ENCODE peak calls at places on chromosomes 3 and 15, in six cellular contexts. I, Q, C, D, W and X are unnamed samples.

GRCh38 chr3:194135806-194136518 is at the start of gene HES1:
- DNase-seq in D (peak), I (peak), W (peak), C (peak), Q (peak), X (peak)

GRCh38 chr15:40331637-40332036 is 8.1 kb downstream of the INAFM2 start:
- DNase-seq in Q (no peak), D (no peak), C (no peak), W (no peak), I (no peak), X (no peak)

GRCh38 chr3:179000659-179001058 is 71.0 kb downstream of the ZMAT3 start:
- DNase-seq in I (no peak), W (no peak), D (no peak), Q (no peak), C (no peak), X (no peak)

GRCh38 chr3:126180477-126181397 is at the start of gene ALDH1L1:
- DNase-seq in Q (peak), W (peak), C (peak), D (peak), I (peak), X (peak)

GRCh38 chr15:98875309-98875708 is 132.3 kb downstream of the PGPEP1L start:
- DNase-seq in W (no peak), I (no peak), C (peak), Q (no peak), D (no peak), X (no peak)

GRCh38 chr3:52090620-52091468 is 34.5 kb upstream of the DUSP7 start:
- DNase-seq in W (no peak), Q (peak), I (peak), C (no peak), D (no peak), X (peak)

GRCh38 chr15:78069052-78069414 is 8.5 kb downstream of the TBC1D2B start:
- DNase-seq in C (no peak), D (no peak), W (no peak), I (no peak), Q (no peak), X (no peak)

GRCh38 chr3:52289338-52289746 is 1.7 kb downstream of the GLYCTK start:
- DNase-seq in D (no peak), I (no peak), W (no peak), Q (no peak), C (no peak), X (no peak)

GRCh38 chr15:63291507-63291906 is 14.1 kb downstream of the APH1B start:
- DNase-seq in I (no peak), Q (no peak), C (peak), D (no peak), W (no peak), X (peak)

GRCh38 chr15:83106994-83107840 is at the start of gene TM6SF1:
- DNase-seq in D (peak), I (no peak), W (peak), C (no peak), Q (peak), X (no peak)

GRCh38 chr3:131795382-131796085 is 239.3 kb downstream of the CPNE4 start:
- DNase-seq in C (no peak), I (no peak), W (no peak), Q (peak), D (no peak), X (peak)

GRCh38 chr15:44102675-44103254 is 92.3 kb downstream of the FRMD5 start:
- DNase-seq in Q (no peak), W (no peak), D (no peak), C (peak), I (peak), X (peak)

GRCh38 chr3:169241575-169241927 is 422.0 kb downstream of the MECOM start:
- DNase-seq in D (no peak), W (no peak), I (no peak), C (peak), Q (peak), X (peak)

GRCh38 chr3:180594631-180595348 is 7.2 kb upstream of the TTC14 start:
- DNase-seq in I (peak), C (peak), Q (peak), W (no peak), D (no peak), X (peak)

GRCh38 chr3:177179281-177180067 is 17.8 kb downstream of the TBL1XR1 start:
- DNase-seq in C (no peak), W (no peak), D (no peak), Q (no peak), I (no peak), X (no peak)

GRCh38 chr3:28347374-28348285 is 891 bp upstream of the ZCWPW2 start:
- DNase-seq in I (no peak), W (no peak), C (peak), D (no peak), Q (peak), X (peak)

GRCh38 chr3:61772439-61772838 is 211.1 kb downstream of the PTPRG start:
- DNase-seq in Q (no peak), D (no peak), C (peak), I (no peak), W (no peak), X (no peak)

GRCh38 chr15:93882779-93883178 is 348.6 kb upstream of the MCTP2 start:
- DNase-seq in W (no peak), Q (peak), I (no peak), D (no peak), C (no peak), X (no peak)

GRCh38 chr3:151282921-151283320 is 4.6 kb upstream of the P2RY14 start:
- DNase-seq in C (peak), W (no peak), D (no peak), Q (peak), I (peak), X (peak)

GRCh38 chr15:90839187-90840071 is 29.0 kb upstream of the FURIN start:
- DNase-seq in C (peak), Q (peak), W (peak), D (peak), I (peak), X (no peak)
- H3K4ac ChIP-seq in C (no peak), Q (peak), W (no peak), D (peak), I (peak), X (peak)

GRCh38 chr15:90501898-90502297 is 27.8 kb upstream of the CRTC3 start:
- DNase-seq in D (no peak), W (no peak), I (no peak), Q (no peak), C (no peak), X (no peak)

GRCh38 chr15:90495067-90495466 is 34.7 kb upstream of the CRTC3 start:
- DNase-seq in Q (no peak), C (no peak), I (no peak), W (no peak), D (no peak), X (no peak)

GRCh38 chr15:90497374-90497773 is 32.3 kb upstream of the CRTC3 start:
- DNase-seq in I (no peak), Q (no peak), D (no peak), C (no peak), W (no peak), X (no peak)

GRCh38 chr15:90496791-90497190 is 32.9 kb upstream of the CRTC3 start:
- DNase-seq in W (no peak), C (peak), Q (no peak), I (no peak), D (no peak), X (peak)

DNA sequence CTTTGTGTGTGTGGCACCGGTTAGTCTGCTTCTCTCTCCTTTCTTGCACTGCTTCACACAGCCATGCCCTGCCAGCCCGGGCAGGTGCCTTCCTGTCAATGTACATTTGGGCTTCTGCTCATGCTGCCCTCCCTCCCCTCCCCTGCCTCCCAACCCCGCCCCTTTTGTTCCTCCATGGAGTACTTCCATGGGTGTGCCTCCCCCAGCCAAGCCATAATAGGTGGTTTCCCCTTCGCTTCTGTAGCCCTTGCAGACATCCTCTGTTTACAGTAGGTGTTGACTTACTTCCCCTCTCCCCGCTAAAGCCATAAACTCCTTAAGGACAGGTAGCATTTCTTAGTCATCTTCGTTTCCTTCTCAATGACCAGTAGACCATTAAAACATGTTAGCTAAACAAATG is 31.8 kb upstream of the CRTC3 start:
- DNase-seq in C (no peak), W (peak), Q (no peak), I (no peak), D (no peak), X (no peak)
- H2AK5ac ChIP-seq in C (no peak), W (no peak), Q (no peak), I (no peak), D (no peak), X (no peak)

GRCh38 chr3:149701977-149702350 is 44.1 kb upstream of the WWTR1 start:
- DNase-seq in Q (no peak), W (no peak), D (no peak), I (no peak), C (no peak), X (no peak)

GRCh38 chr3:149702691-149703426 is 45.0 kb upstream of the WWTR1 start:
- DNase-seq in W (no peak), C (peak), D (no peak), I (no peak), Q (no peak), X (peak)

GRCh38 chr3:149705416-149705815 is 46.9 kb downstream of the COMMD2 start:
- DNase-seq in D (no peak), C (no peak), I (no peak), W (no peak), Q (no peak), X (peak)

GRCh38 chr3:149701206-149701976 is 43.6 kb upstream of the WWTR1 start:
- DNase-seq in Q (no peak), D (no peak), C (no peak), I (no peak), W (no peak), X (no peak)

DNA sequence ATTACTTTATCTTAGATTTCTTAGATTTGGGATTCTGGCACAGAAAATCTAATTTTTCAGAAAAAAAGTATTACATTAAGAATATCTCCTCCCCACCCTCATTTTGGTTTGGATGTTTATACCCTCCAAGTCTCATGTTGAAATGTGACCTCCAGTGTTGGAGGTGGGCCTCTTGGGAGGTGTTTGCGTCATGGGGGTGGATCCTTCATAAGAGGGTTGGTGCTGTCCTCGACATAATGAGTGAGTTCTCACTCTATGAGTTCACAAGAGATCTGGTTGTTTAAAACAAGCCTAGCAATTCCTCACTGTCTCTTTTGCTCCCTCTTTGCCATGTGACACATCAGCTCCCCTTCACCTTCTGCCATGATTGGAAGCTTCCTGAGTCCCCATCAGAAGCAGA is 45.6 kb upstream of the WWTR1 start:
- DNase-seq in C (peak), D (no peak), W (no peak), Q (no peak), I (no peak), X (peak)
- H3K4ac ChIP-seq in C (peak), D (no peak), W (no peak), Q (no peak), I (no peak), X (no peak)

GRCh38 chr3:121750087-121750415 is 510 bp upstream of the GOLGB1 start:
- DNase-seq in I (no peak), D (no peak), Q (no peak), W (no peak), C (no peak), X (no peak)
- H2AK5ac ChIP-seq in I (no peak), D (no peak), Q (no peak), W (no peak), C (peak), X (no peak)

GRCh38 chr3:81585057-81585456 is 176.4 kb downstream of the GBE1 start:
- DNase-seq in D (no peak), C (no peak), W (no peak), Q (no peak), I (no peak), X (no peak)
- H3K4ac ChIP-seq in D (no peak), C (no peak), W (no peak), Q (no peak), I (no peak), X (no peak)